ENCODE peak calls at places on chromosomes 3 and 15, in seven cellular contexts. Z, G, U, P, L, I and E are unnamed samples.

GRCh38 chr15:67691450-67691849 is 133.9 kb upstream of the SKOR1 start:
- DNase-seq in Z (no peak), G (no peak), U (no peak), P (no peak), L (no peak), I (no peak), E (no peak)

GRCh38 chr3:169112153-169112892 is 551.2 kb downstream of the MECOM start:
- DNase-seq in Z (no peak), G (no peak), U (peak), P (no peak), L (peak), I (peak), E (peak)

GRCh38 chr15:44676676-44677075 is 13.2 kb upstream of the SPG11 start:
- DNase-seq in Z (no peak), G (no peak), U (no peak), P (no peak), L (no peak), I (no peak), E (no peak)

GRCh38 chr3:56456117-56456516 is 12.2 kb downstream of the ERC2 start:
- DNase-seq in Z (no peak), G (no peak), U (no peak), P (no peak), L (no peak), I (no peak), E (no peak)

GRCh38 chr3:138809506-138810266 is 25.0 kb downstream of the PIK3CB start:
- DNase-seq in Z (peak), G (no peak), U (no peak), P (no peak), L (no peak), I (no peak), E (no peak)

GRCh38 chr15:38266247-38266996 is 13.8 kb downstream of the SPRED1 start:
- DNase-seq in Z (no peak), G (no peak), U (peak), P (no peak), L (no peak), I (peak), E (no peak)

GRCh38 chr3:119395923-119396358 is 67.5 kb downstream of the TMEM39A start:
- DNase-seq in Z (no peak), G (peak), U (no peak), P (no peak), L (no peak), I (no peak), E (no peak)

GRCh38 chr3:47260605-47261004 is 22.0 kb downstream of the KIF9 start:
- DNase-seq in Z (no peak), G (no peak), U (no peak), P (no peak), L (no peak), I (no peak), E (no peak)

GRCh38 chr3:177676947-177677587 is 479.8 kb upstream of the TBL1XR1 start:
- DNase-seq in Z (peak), G (no peak), U (no peak), P (peak), L (no peak), I (no peak), E (no peak)

GRCh38 chr3:63492464-63492863 is 160.0 kb upstream of the SNTN start:
- DNase-seq in Z (no peak), G (no peak), U (no peak), P (no peak), L (no peak), I (no peak), E (no peak)

DNA sequence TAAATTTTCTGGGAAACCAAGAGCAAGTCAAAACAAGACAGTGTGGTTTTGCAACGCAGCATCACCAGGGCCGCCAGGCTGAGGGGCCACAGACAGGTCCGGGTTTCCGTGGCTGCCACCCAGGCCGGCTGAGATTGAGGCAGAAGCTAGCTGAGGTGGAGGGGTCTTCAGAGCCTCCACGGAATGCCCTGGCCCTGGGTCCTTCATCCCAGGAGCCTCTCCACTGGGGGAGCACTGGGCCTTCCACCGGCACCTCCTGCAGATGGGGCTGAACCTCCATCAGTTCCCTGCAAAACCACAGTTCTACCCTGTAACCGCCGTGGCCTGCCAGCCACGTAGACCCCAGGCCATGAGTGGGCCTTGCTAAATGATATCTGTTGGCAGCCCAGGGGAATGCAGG is 152.7 kb downstream of the CHSY1 start:
- DNase-seq in Z (no peak), G (no peak), U (no peak), P (no peak), L (no peak), I (no peak), E (no peak)
- H3K4me3 ChIP-seq in Z (no peak), G (no peak), U (no peak), P (no peak), L (no peak), I (no peak), E (no peak)

DNA sequence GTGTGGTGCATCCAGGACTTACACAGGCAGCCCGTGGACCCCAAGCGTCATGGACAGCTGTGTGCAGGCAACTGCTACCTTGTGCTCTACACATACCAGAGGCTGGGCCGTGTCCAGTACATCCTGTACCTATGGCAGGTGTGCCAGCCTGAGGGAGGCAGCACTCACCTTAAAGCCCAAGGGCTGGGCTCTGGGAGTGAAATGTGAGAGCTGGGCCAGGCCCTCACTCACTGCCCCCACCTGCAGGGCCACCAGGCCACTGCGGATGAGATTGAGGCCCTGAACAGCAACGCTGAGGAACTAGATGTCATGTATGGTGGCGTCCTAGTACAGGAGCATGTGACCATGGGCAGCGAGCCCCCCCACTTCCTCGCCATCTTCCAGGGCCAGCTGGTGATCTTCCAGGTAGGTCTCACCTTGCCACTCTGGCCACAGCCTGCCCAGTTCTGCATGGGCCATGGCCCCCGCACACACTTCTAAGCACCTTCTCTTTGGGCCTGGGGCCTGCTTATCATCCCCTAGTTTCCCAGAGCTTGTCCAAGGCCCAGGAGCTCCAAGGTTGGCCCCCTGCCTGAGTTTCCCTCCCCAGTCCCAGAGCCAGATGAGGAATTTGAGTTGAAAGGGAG is 11.0 kb downstream of the VILL start:
- DNase-seq in Z (no peak), G (no peak), U (no peak), P (no peak), L (no peak), I (peak), E (no peak)
- TF ChIP-seq CTCF in Z (no peak), G (no peak), U (no peak), P (peak), L (peak), I (peak), E (peak)

GRCh38 chr3:32106929-32107362 is 526 bp downstream of the GPD1L start:
- DNase-seq in Z (peak), G (no peak), U (peak), P (peak), L (no peak), I (peak), E (no peak)

GRCh38 chr3:32104492-32104891 is 1.9 kb upstream of the GPD1L start:
- DNase-seq in Z (no peak), G (no peak), U (no peak), P (no peak), L (no peak), I (peak), E (no peak)

GRCh38 chr3:32106132-32106928 is at the start of gene GPD1L:
- DNase-seq in Z (peak), G (peak), U (peak), P (peak), L (peak), I (peak), E (peak)

GRCh38 chr3:32102289-32102688 is 4.1 kb upstream of the GPD1L start:
- DNase-seq in Z (no peak), G (no peak), U (no peak), P (no peak), L (no peak), I (no peak), E (no peak)

DNA sequence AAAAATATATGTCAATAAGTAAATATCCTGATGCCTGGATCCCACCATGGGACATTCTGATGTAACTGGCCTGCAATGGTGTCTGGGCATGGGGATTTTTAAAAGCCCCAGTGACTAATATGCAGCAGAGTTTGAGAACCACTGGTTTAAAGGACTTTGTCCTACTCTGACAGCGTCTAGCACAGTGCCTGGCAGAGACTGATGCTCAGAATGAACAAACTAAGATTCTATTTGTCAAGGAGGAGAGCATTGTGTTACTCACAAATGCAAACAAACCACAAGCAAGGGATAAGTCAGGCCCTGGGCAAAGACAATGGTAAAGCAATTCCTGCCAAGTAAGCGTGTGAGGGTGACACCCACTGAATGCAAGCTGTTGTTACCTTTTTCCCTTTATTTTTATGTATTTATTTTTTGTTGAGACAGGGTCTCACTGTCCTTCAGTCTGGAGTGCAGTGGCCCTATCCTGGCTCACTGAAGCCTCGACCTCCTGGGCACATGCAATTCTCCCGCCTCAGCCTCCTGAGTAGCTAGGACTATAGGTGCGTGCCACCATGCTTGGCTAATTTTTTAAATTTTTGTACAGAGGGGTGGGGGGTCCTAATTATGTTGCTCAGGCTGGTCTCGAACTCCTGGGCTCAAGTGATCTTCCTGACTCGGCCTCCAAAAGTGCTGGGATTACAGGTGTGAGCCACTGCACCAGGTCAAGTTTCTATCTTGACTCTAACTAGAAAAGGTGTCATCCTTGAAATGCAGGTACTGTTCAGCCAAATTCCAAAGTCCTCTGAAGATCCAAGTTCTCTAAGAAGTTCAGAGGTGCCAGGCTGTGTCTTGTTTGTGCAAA is 909 bp upstream of the GPD1L start:
- DNase-seq in Z (peak), G (no peak), U (peak), P (no peak), L (no peak), I (peak), E (no peak)
- H3K4me3 ChIP-seq in Z (peak), G (no peak), U (no peak), P (no peak), L (no peak), I (no peak), E (no peak)

GRCh38 chr3:33007776-33008175 is 56.3 kb downstream of the CCR4 start:
- DNase-seq in Z (no peak), G (no peak), U (no peak), P (no peak), L (no peak), I (no peak), E (no peak)

GRCh38 chr3:33006571-33007286 is 55.3 kb downstream of the CCR4 start:
- DNase-seq in Z (no peak), G (no peak), U (peak), P (no peak), L (no peak), I (no peak), E (no peak)

GRCh38 chr3:33004961-33005360 is 53.5 kb downstream of the CCR4 start:
- DNase-seq in Z (no peak), G (no peak), U (no peak), P (no peak), L (no peak), I (no peak), E (no peak)

GRCh38 chr3:33004205-33004604 is 52.8 kb downstream of the CCR4 start:
- DNase-seq in Z (no peak), G (no peak), U (no peak), P (no peak), L (no peak), I (no peak), E (no peak)

GRCh38 chr3:33006081-33006480 is 54.6 kb downstream of the CCR4 start:
- DNase-seq in Z (no peak), G (no peak), U (no peak), P (no peak), L (no peak), I (no peak), E (no peak)
- TF ChIP-seq CTCF in Z (no peak), G (no peak), U (no peak), P (no peak), L (no peak), I (no peak), E (no peak)

GRCh38 chr15:27498700-27499099 is 527.7 kb downstream of the GABRG3 start:
- DNase-seq in Z (no peak), G (no peak), U (no peak), P (no peak), L (no peak), I (no peak), E (no peak)
- H3K4me3 ChIP-seq in Z (no peak), G (no peak), U (no peak), P (no peak), L (no peak), I (no peak), E (no peak)

DNA sequence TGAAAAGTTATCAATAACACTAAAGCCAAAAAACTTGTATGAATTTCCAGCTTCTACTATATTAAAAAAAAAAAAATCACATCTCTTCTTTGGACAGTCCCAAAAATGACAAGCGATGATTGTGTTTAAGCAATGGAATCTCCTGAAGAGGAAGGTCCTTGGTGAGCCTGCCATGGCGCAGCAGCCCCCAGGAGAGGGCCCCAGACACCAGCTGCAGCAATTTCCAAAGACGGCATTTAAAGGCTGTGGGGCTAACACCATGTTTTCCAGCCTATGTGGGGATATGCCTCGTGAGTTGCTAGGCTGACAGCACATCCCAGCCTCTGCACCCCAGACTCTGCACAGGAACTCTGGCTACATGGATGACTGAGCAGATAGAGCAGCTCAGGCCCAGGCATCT is 14.7 kb downstream of the SKIC8 start:
- DNase-seq in Z (no peak), G (no peak), U (no peak), P (no peak), L (no peak), I (no peak), E (no peak)
- TF ChIP-seq CTCF in Z (no peak), G (peak), U (no peak), P (peak), L (no peak), I (no peak), E (peak)

DNA sequence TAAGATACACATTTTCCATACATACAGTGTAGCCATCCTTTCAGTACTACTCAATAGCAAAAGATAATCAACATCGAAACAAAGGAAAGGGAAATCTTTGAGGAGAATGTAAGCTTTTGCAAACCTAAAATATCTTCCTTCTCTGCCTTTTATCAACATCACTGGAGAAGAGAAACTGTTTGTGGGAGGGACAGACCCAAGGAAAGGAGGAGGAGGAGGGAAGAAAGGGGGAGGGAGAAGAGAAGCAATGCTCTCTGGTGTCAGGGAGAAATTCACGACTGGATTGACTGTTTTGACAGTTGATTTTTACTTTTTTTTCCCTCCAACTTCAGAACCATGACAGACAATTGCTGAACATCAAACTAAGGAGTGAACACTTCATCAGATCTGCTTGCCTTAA is 133.3 kb downstream of the CD47 start:
- DNase-seq in Z (no peak), G (no peak), U (no peak), P (no peak), L (no peak), I (no peak), E (no peak)
- H3K4me3 ChIP-seq in Z (no peak), G (no peak), U (peak), P (no peak), L (peak), I (no peak), E (no peak)